ENCODE peak calls at places on chromosomes 1 and 21, in seven cellular contexts. E is A549, O is HCT116, K is Panc1, B is HepG2, F is HL-60, A is GM12878. U is an unnamed sample.
A peak's percentile ranks its signal among the peaks of the same experiment; 100 is the strongest.

GRCh38 chr1:193634470-193634869 is 448.1 kb upstream of the B3GALT2 start:
- DNase-seq in K (no peak), O (no peak), B (no peak), A (no peak), F (no peak), E (no peak), U (no peak)

GRCh38 chr1:62318756-62319544 is at the start of gene KANK4:
- DNase-seq in A (no peak), K (no peak), B (peak; percentile 77), O (no peak), E (peak; percentile 17), F (no peak), U (peak; percentile 85)

GRCh38 chr1:231162300-231162969 is 577 bp downstream of the TRIM67 start:
- DNase-seq in O (no peak), A (no peak), F (no peak), E (peak; percentile 52), K (no peak), B (peak; percentile 5), U (peak; percentile 78)

GRCh38 chr1:55143686-55144085 is 71.5 kb downstream of the USP24 start:
- DNase-seq in F (no peak), A (no peak), B (peak; percentile 56), K (no peak), O (peak; percentile 35), E (no peak), U (no peak)

GRCh38 chr1:112637257-112638108 is 17.9 kb downstream of the CAPZA1 start:
- DNase-seq in E (peak; percentile 13), F (no peak), O (no peak), K (no peak), A (no peak), B (peak; percentile 80), U (no peak)

GRCh38 chr1:119617751-119618691 is 30.0 kb downstream of the ZNF697 start:
- DNase-seq in A (no peak), O (no peak), E (no peak), K (no peak), F (no peak), B (peak; percentile 25), U (no peak)

GRCh38 chr1:166111430-166111829 is 55.4 kb downstream of the FAM78B start:
- DNase-seq in E (no peak), A (no peak), O (no peak), B (no peak), K (no peak), F (no peak), U (no peak)

GRCh38 chr1:3336641-3337621 is 117.5 kb upstream of the ARHGEF16 start:
- DNase-seq in B (no peak), K (no peak), O (no peak), E (no peak), F (no peak), A (no peak), U (no peak)

GRCh38 chr21:15495965-15496364 is 233.8 kb upstream of the USP25 start:
- DNase-seq in O (no peak), A (no peak), E (no peak), B (peak; percentile 7), K (no peak), F (no peak), U (no peak)

GRCh38 chr1:76639181-76639580 is 228.1 kb upstream of the ST6GALNAC5 start:
- DNase-seq in B (no peak), E (no peak), O (no peak), F (no peak), A (no peak), K (no peak), U (no peak)

GRCh38 chr1:103256490-103256889 is 148.2 kb upstream of the COL11A1 start:
- DNase-seq in B (no peak), F (no peak), O (no peak), K (no peak), A (no peak), E (no peak), U (no peak)

GRCh38 chr1:153150846-153151245 is at the start of gene SPRR2G:
- DNase-seq in A (no peak), F (no peak), E (no peak), K (no peak), B (no peak), O (no peak), U (no peak)

GRCh38 chr1:226964068-226964425 is 24.0 kb downstream of the COQ8A start:
- DNase-seq in E (no peak), F (no peak), K (no peak), A (no peak), O (no peak), B (no peak), U (no peak)

GRCh38 chr21:29943885-29944284 is 4.1 kb upstream of the GRIK1 start:
- DNase-seq in K (no peak), E (no peak), A (no peak), O (no peak), B (no peak), F (no peak), U (peak; percentile 4)

GRCh38 chr1:209743145-209743482 is 12.7 kb upstream of the TRAF3IP3 start:
- DNase-seq in B (no peak), K (no peak), O (no peak), F (no peak), E (no peak), A (no peak), U (no peak)

GRCh38 chr1:92240034-92240433 is 22.3 kb downstream of the C1orf146 start:
- DNase-seq in K (no peak), E (no peak), A (no peak), F (no peak), B (no peak), O (no peak), U (no peak)

GRCh38 chr1:3359346-3360157 is 94.9 kb upstream of the ARHGEF16 start:
- DNase-seq in B (no peak), E (no peak), K (no peak), O (no peak), A (no peak), F (no peak), U (peak; percentile 67)

GRCh38 chr1:241888232-241888631 is 40.2 kb downstream of the EXO1 start:
- DNase-seq in E (no peak), F (no peak), A (no peak), B (no peak), O (no peak), K (no peak), U (no peak)

GRCh38 chr1:206967096-206967851 is 3.0 kb downstream of the FCAMR start:
- DNase-seq in A (peak; percentile 72), B (no peak), E (no peak), O (no peak), K (no peak), F (peak; percentile 81), U (no peak)

GRCh38 chr1:154807048-154807591 is 63.0 kb downstream of the KCNN3 start:
- DNase-seq in A (peak; percentile 74), B (no peak), F (no peak), K (no peak), E (no peak), O (no peak), U (no peak)

GRCh38 chr1:76154213-76154956 is 79.8 kb downstream of the ST6GALNAC3 start:
- DNase-seq in O (peak; percentile 50), E (peak; percentile 28), F (peak; percentile 47), K (peak; percentile 64), A (peak; percentile 32), B (peak; percentile 59), U (peak; percentile 73)

GRCh38 chr1:18926315-18927081 is 24.1 kb upstream of the ALDH4A1 start:
- DNase-seq in O (peak; percentile 93), F (peak; percentile 71), K (peak; percentile 88), A (peak; percentile 80), B (no peak), E (peak; percentile 84), U (no peak)

GRCh38 chr1:2598329-2598931 is 11.9 kb downstream of the PRXL2B start:
- DNase-seq in O (no peak), E (no peak), F (no peak), K (no peak), B (no peak), A (no peak), U (no peak)

GRCh38 chr1:62082456-62083363 is 111.9 kb upstream of the L1TD1 start:
- DNase-seq in A (no peak), B (peak; percentile 20), O (no peak), E (peak; percentile 18), F (no peak), K (peak; percentile 36), U (peak; percentile 66)

GRCh38 chr1:58687516-58687915 is 12.3 kb downstream of the MYSM1 start:
- DNase-seq in A (no peak), O (no peak), F (no peak), E (no peak), K (no peak), B (no peak), U (no peak)

DNA sequence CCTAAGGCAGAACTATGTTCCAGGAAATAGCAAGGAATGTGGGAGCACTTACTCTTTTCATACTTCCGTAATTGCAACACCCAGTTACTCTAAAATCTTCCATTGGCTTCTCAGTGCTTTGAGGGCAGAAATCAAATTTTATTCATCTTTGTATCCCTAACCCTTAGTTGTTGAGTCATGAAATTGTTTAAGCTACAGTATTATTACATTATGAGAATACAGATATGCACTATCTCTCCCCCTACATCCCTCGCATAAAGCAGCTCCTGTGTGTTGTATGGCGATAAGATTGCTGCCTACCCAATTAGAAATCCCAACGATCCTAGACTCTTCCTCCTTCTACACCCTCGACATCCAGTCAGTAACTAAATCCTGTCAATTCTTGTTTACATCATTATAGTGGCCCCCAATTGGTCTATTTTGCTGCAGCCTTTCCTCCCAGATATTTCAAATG is 2.6 kb downstream of the AIDA start:
- DNase-seq in O (no peak), E (no peak), B (no peak), F (no peak), A (no peak), K (no peak), U (peak; percentile 28)
- TF ChIP-seq REST in O (no peak), E (no peak), B (no peak), F (no peak), A (no peak), K (no peak), U (no peak)

DNA sequence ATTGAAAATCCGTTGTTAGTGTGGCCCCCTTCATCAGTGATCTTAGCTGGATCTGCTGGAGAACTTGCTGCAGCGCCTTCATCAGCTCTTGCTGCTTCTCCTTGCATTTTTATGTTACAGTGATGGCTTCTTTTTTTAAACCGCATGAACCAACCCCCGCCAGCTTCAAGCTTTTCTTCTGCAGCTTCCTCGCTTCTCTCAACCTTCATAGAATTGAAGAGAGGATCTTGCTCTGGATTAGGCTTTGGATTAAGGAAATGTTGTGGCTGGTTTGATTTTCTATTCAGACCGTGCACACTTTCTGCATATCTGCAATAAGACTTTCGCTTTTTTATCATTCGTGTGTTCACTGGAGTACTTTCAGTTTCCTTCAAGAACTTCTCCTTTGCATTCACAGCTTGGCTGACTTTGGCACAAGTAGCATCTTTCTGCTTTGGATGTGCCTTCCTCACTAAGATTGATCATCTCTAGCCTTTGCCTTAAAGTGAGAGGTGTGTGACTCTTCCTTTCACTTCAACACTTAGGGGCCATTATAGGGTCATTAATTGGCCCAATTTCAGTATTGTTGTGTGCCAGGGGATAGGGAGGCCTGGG is 13.1 kb downstream of the RNF187 start:
- DNase-seq in E (no peak), F (no peak), K (no peak), O (no peak), B (no peak), A (no peak), U (no peak)
- TF ChIP-seq REST in E (no peak), F (no peak), K (no peak), O (no peak), B (no peak), A (no peak), U (no peak)

GRCh38 chr1:245336149-245336983 is 181.6 kb downstream of the KIF26B start:
- DNase-seq in B (no peak), K (no peak), A (no peak), F (no peak), O (no peak), E (no peak), U (no peak)
- TF ChIP-seq REST in B (no peak), K (no peak), A (no peak), F (no peak), O (no peak), E (no peak), U (no peak)

GRCh38 chr1:199684686-199685273 is 342.7 kb upstream of the NR5A2 start:
- DNase-seq in B (peak; percentile 25), E (peak; percentile 56), A (peak; percentile 8), K (peak; percentile 61), F (peak; percentile 12), O (peak; percentile 74), U (peak; percentile 46)
- TF ChIP-seq REST in B (no peak), E (no peak), A (no peak), K (no peak), F (no peak), O (no peak), U (no peak)

U was measured in SK-N-SH.